ENCODE peak calls at places on chromosome 6, in four cellular contexts. P is skeletal muscle cell; F is activated CD4-positive, alpha-beta T cell treated with anti-CD3 and anti-CD28 coated beads, Interleukin-2, amount 10 ng/mL, durations not matched to agents 7 days and 5 days; X is midbrain. A is an unnamed sample.

GRCh38 chr6:31899882-31900722 is 1.8 kb downstream of the ZBTB12 start:
- DNase-seq in P (no peak), F (no peak), X (no peak), A (no peak)

GRCh38 chr6:37971263-37971662 is 151.7 kb downstream of the ZFAND3 start:
- DNase-seq in P (no peak), F (no peak), X (peak), A (no peak)

GRCh38 chr6:148258868-148259267 is 83.8 kb upstream of the SASH1 start:
- DNase-seq in P (no peak), F (no peak), X (no peak), A (no peak)

GRCh38 chr6:28777147-28777461 is 146.7 kb downstream of the TRIM27 start:
- DNase-seq in P (no peak), F (no peak), X (no peak), A (no peak)

GRCh38 chr6:153312633-153313032 is 181.6 kb upstream of the RGS17 start:
- DNase-seq in P (peak), F (peak), X (peak), A (peak)

GRCh38 chr6:17705428-17705777 is 1.3 kb downstream of the NUP153 start:
- DNase-seq in P (peak), F (no peak), X (no peak), A (peak)

GRCh38 chr6:149132336-149132735 is 185.2 kb upstream of the TAB2 start:
- DNase-seq in P (no peak), F (no peak), X (no peak), A (no peak)

GRCh38 chr6:134689177-134689576 is 260.7 kb downstream of the ALDH8A1 start:
- DNase-seq in P (no peak), F (no peak), X (peak), A (peak)

GRCh38 chr6:121430514-121431460 is 4.7 kb upstream of the GJA1 start:
- DNase-seq in P (no peak), F (no peak), X (peak), A (peak)

GRCh38 chr6:3825851-3826581 is 23.2 kb upstream of the FAM50B start:
- DNase-seq in P (peak), F (no peak), X (peak), A (peak)

GRCh38 chr6:23013776-23014175 is 444.4 kb downstream of the HDGFL1 start:
- DNase-seq in P (no peak), F (no peak), X (no peak), A (no peak)

GRCh38 chr6:21312118-21312517 is 281.4 kb upstream of the SOX4 start:
- DNase-seq in P (no peak), F (no peak), X (no peak), A (no peak)

GRCh38 chr6:170093658-170094596 is 197.0 kb downstream of the DLL1 start:
- DNase-seq in P (no peak), F (no peak), X (no peak), A (no peak)

GRCh38 chr6:46323312-46323965 is 152.7 kb upstream of the ENPP5 start:
- DNase-seq in P (peak), F (peak), X (no peak), A (no peak)

GRCh38 chr6:10413850-10414765 is 766 bp downstream of the TFAP2A start:
- DNase-seq in P (no peak), F (no peak), X (no peak), A (no peak)

GRCh38 chr6:147448212-147448611 is 60.3 kb upstream of the SAMD5 start:
- DNase-seq in P (no peak), F (no peak), X (no peak), A (no peak)

GRCh38 chr6:129490551-129491245 is 219.3 kb downstream of the ARHGAP18 start:
- DNase-seq in P (peak), F (peak), X (peak), A (no peak)

GRCh38 chr6:105596284-105596755 is 193.4 kb upstream of the PREP start:
- DNase-seq in P (peak), F (no peak), X (no peak), A (no peak)